ENCODE peak calls at places on chromosomes 5 and 9, in eight cellular contexts. One of them, this sample, is unnamed.
A peak's percentile ranks its signal among the peaks of the same experiment; 100 is the strongest.

GRCh38 chr5:34695275-34696032 is 39.3 kb downstream of the RAI14 start:
- DNase-seq in T-helper 17 cell: no peak
- DNase-seq in GM20000: no peak
- DNase-seq in NCI-H2171 treated with DMSO at 0.1 percent for 48 hours: no peak
- DNase-seq in GM04503: no peak
- DNase-seq in body of pancreas: no peak
- DNase-seq in CD8-positive, alpha-beta T cell: no peak
- DNase-seq in NCI-H460: no peak
- DNase-seq in this sample: no peak

GRCh38 chr5:6273090-6273735 is 105.1 kb downstream of the MED10 start:
- DNase-seq in GM20000: peak; percentile 11
- DNase-seq in T-helper 17 cell: no peak
- DNase-seq in body of pancreas: no peak
- DNase-seq in NCI-H460: no peak
- DNase-seq in CD8-positive, alpha-beta T cell: no peak
- DNase-seq in NCI-H2171 treated with DMSO at 0.1 percent for 48 hours: no peak
- DNase-seq in GM04503: no peak
- DNase-seq in this sample: no peak

GRCh38 chr5:107948377-107948776 is 277.6 kb upstream of the EFNA5 start:
- DNase-seq in CD8-positive, alpha-beta T cell: no peak
- DNase-seq in T-helper 17 cell: no peak
- DNase-seq in NCI-H460: no peak
- DNase-seq in NCI-H2171 treated with DMSO at 0.1 percent for 48 hours: peak; percentile 65
- DNase-seq in body of pancreas: no peak
- DNase-seq in GM20000: no peak
- DNase-seq in GM04503: no peak
- DNase-seq in this sample: no peak

GRCh38 chr5:114362197-114362976 is 517 bp downstream of the KCNN2 start:
- DNase-seq in body of pancreas: no peak
- DNase-seq in CD8-positive, alpha-beta T cell: no peak
- DNase-seq in GM04503: no peak
- DNase-seq in NCI-H2171 treated with DMSO at 0.1 percent for 48 hours: no peak
- DNase-seq in GM20000: peak; percentile 40
- DNase-seq in NCI-H460: no peak
- DNase-seq in T-helper 17 cell: no peak
- DNase-seq in this sample: no peak

GRCh38 chr9:93808115-93809029 is 146.8 kb downstream of the BARX1 start:
- DNase-seq in T-helper 17 cell: no peak
- DNase-seq in NCI-H2171 treated with DMSO at 0.1 percent for 48 hours: no peak
- DNase-seq in NCI-H460: no peak
- DNase-seq in CD8-positive, alpha-beta T cell: no peak
- DNase-seq in body of pancreas: no peak
- DNase-seq in GM04503: no peak
- DNase-seq in GM20000: peak; percentile 4
- DNase-seq in this sample: no peak

GRCh38 chr5:60161340-60161934 is 267.9 kb upstream of the PDE4D start:
- DNase-seq in NCI-H2171 treated with DMSO at 0.1 percent for 48 hours: no peak
- DNase-seq in NCI-H460: no peak
- DNase-seq in GM04503: no peak
- DNase-seq in CD8-positive, alpha-beta T cell: no peak
- DNase-seq in T-helper 17 cell: no peak
- DNase-seq in body of pancreas: no peak
- DNase-seq in GM20000: peak; percentile 23
- DNase-seq in this sample: no peak

GRCh38 chr9:121935744-121936143 is 157.4 kb downstream of the TTLL11 start:
- DNase-seq in NCI-H460: no peak
- DNase-seq in CD8-positive, alpha-beta T cell: no peak
- DNase-seq in NCI-H2171 treated with DMSO at 0.1 percent for 48 hours: no peak
- DNase-seq in body of pancreas: no peak
- DNase-seq in T-helper 17 cell: no peak
- DNase-seq in GM20000: no peak
- DNase-seq in GM04503: no peak
- DNase-seq in this sample: no peak

GRCh38 chr9:37004424-37004935 is 29.6 kb downstream of the PAX5 start:
- DNase-seq in body of pancreas: no peak
- DNase-seq in NCI-H2171 treated with DMSO at 0.1 percent for 48 hours: peak; percentile 1
- DNase-seq in GM04503: no peak
- DNase-seq in T-helper 17 cell: no peak
- DNase-seq in CD8-positive, alpha-beta T cell: no peak
- DNase-seq in NCI-H460: no peak
- DNase-seq in GM20000: peak; percentile 50
- DNase-seq in this sample: no peak

GRCh38 chr5:81779125-81779934 is 28.4 kb upstream of the SSBP2 start:
- DNase-seq in GM04503: no peak
- DNase-seq in NCI-H460: no peak
- DNase-seq in T-helper 17 cell: no peak
- DNase-seq in GM20000: peak; percentile 36
- DNase-seq in CD8-positive, alpha-beta T cell: peak; percentile 35
- DNase-seq in NCI-H2171 treated with DMSO at 0.1 percent for 48 hours: no peak
- DNase-seq in body of pancreas: peak; percentile 84
- DNase-seq in this sample: peak; percentile 39

GRCh38 chr5:141343242-141343952 is at the start of gene PCDHGA3:
- DNase-seq in NCI-H2171 treated with DMSO at 0.1 percent for 48 hours: peak; percentile 0
- DNase-seq in GM04503: no peak
- DNase-seq in GM20000: peak; percentile 69
- DNase-seq in body of pancreas: peak; percentile 44
- DNase-seq in NCI-H460: no peak
- DNase-seq in CD8-positive, alpha-beta T cell: no peak
- DNase-seq in T-helper 17 cell: no peak
- DNase-seq in this sample: no peak

GRCh38 chr9:83154087-83154736 is 91.3 kb upstream of the RASEF start:
- DNase-seq in GM20000: no peak
- DNase-seq in CD8-positive, alpha-beta T cell: no peak
- DNase-seq in NCI-H2171 treated with DMSO at 0.1 percent for 48 hours: no peak
- DNase-seq in body of pancreas: peak; percentile 88
- DNase-seq in GM04503: peak; percentile 1
- DNase-seq in T-helper 17 cell: no peak
- DNase-seq in NCI-H460: peak; percentile 19
- DNase-seq in this sample: no peak

GRCh38 chr5:138925090-138925635 is 50.0 kb upstream of the LRRTM2 start:
- DNase-seq in body of pancreas: no peak
- DNase-seq in NCI-H2171 treated with DMSO at 0.1 percent for 48 hours: no peak
- DNase-seq in NCI-H460: no peak
- DNase-seq in T-helper 17 cell: no peak
- DNase-seq in CD8-positive, alpha-beta T cell: no peak
- DNase-seq in GM04503: no peak
- DNase-seq in GM20000: no peak
- DNase-seq in this sample: no peak

GRCh38 chr5:1815881-1816292 is 14.7 kb downstream of the NDUFS6 start:
- DNase-seq in NCI-H460: no peak
- DNase-seq in T-helper 17 cell: peak; percentile 4
- DNase-seq in CD8-positive, alpha-beta T cell: no peak
- DNase-seq in NCI-H2171 treated with DMSO at 0.1 percent for 48 hours: no peak
- DNase-seq in body of pancreas: no peak
- DNase-seq in GM20000: no peak
- DNase-seq in GM04503: no peak
- DNase-seq in this sample: no peak

GRCh38 chr9:34139477-34140146 is 13.1 kb upstream of the DCAF12 start:
- DNase-seq in body of pancreas: peak; percentile 85
- DNase-seq in NCI-H2171 treated with DMSO at 0.1 percent for 48 hours: no peak
- DNase-seq in CD8-positive, alpha-beta T cell: no peak
- DNase-seq in NCI-H460: no peak
- DNase-seq in GM04503: peak; percentile 66
- DNase-seq in T-helper 17 cell: no peak
- DNase-seq in GM20000: peak; percentile 27
- DNase-seq in this sample: peak; percentile 70

GRCh38 chr5:137192293-137192743 is 306.8 kb downstream of the SPOCK1 start:
- DNase-seq in CD8-positive, alpha-beta T cell: no peak
- DNase-seq in T-helper 17 cell: no peak
- DNase-seq in body of pancreas: no peak
- DNase-seq in NCI-H2171 treated with DMSO at 0.1 percent for 48 hours: no peak
- DNase-seq in NCI-H460: peak; percentile 17
- DNase-seq in GM20000: no peak
- DNase-seq in GM04503: peak; percentile 49
- DNase-seq in this sample: no peak

GRCh38 chr9:105531530-105531929 is 26.4 kb upstream of the FKTN start:
- DNase-seq in body of pancreas: no peak
- DNase-seq in T-helper 17 cell: no peak
- DNase-seq in NCI-H460: no peak
- DNase-seq in GM20000: no peak
- DNase-seq in CD8-positive, alpha-beta T cell: no peak
- DNase-seq in GM04503: no peak
- DNase-seq in NCI-H2171 treated with DMSO at 0.1 percent for 48 hours: no peak
- DNase-seq in this sample: no peak

GRCh38 chr5:72451771-72452505 is 55.3 kb downstream of the ZNF366 start:
- DNase-seq in NCI-H460: no peak
- DNase-seq in body of pancreas: peak; percentile 48
- DNase-seq in CD8-positive, alpha-beta T cell: no peak
- DNase-seq in NCI-H2171 treated with DMSO at 0.1 percent for 48 hours: no peak
- DNase-seq in GM20000: peak; percentile 78
- DNase-seq in GM04503: peak; percentile 98
- DNase-seq in T-helper 17 cell: no peak
- DNase-seq in this sample: no peak

GRCh38 chr5:127486471-127486870 is 31.0 kb upstream of the PRRC1 start:
- DNase-seq in NCI-H460: no peak
- DNase-seq in GM20000: no peak
- DNase-seq in CD8-positive, alpha-beta T cell: no peak
- DNase-seq in NCI-H2171 treated with DMSO at 0.1 percent for 48 hours: no peak
- DNase-seq in GM04503: no peak
- DNase-seq in T-helper 17 cell: no peak
- DNase-seq in body of pancreas: no peak
- DNase-seq in this sample: no peak

GRCh38 chr5:139647406-139648204 is 544 bp upstream of the CXXC5 start:
- DNase-seq in GM20000: no peak
- DNase-seq in NCI-H460: no peak
- DNase-seq in NCI-H2171 treated with DMSO at 0.1 percent for 48 hours: no peak
- DNase-seq in CD8-positive, alpha-beta T cell: no peak
- DNase-seq in body of pancreas: peak; percentile 46
- DNase-seq in GM04503: no peak
- DNase-seq in T-helper 17 cell: no peak
- DNase-seq in this sample: no peak

GRCh38 chr5:76527685-76528161 is 95.5 kb downstream of the F2RL2 start:
- DNase-seq in NCI-H2171 treated with DMSO at 0.1 percent for 48 hours: no peak
- DNase-seq in T-helper 17 cell: no peak
- DNase-seq in CD8-positive, alpha-beta T cell: no peak
- DNase-seq in GM04503: no peak
- DNase-seq in body of pancreas: no peak
- DNase-seq in NCI-H460: no peak
- DNase-seq in GM20000: no peak
- DNase-seq in this sample: no peak

GRCh38 chr5:54851449-54851848 is 133.9 kb downstream of the ESM1 start:
- DNase-seq in NCI-H2171 treated with DMSO at 0.1 percent for 48 hours: no peak
- DNase-seq in GM20000: no peak
- DNase-seq in GM04503: no peak
- DNase-seq in body of pancreas: no peak
- DNase-seq in NCI-H460: no peak
- DNase-seq in CD8-positive, alpha-beta T cell: no peak
- DNase-seq in T-helper 17 cell: no peak
- DNase-seq in this sample: no peak

GRCh38 chr5:757931-758697 is 26.4 kb downstream of the ZDHHC11B start:
- DNase-seq in CD8-positive, alpha-beta T cell: no peak
- DNase-seq in NCI-H2171 treated with DMSO at 0.1 percent for 48 hours: no peak
- DNase-seq in GM20000: peak; percentile 15
- DNase-seq in body of pancreas: peak; percentile 38
- DNase-seq in GM04503: no peak
- DNase-seq in NCI-H460: no peak
- DNase-seq in T-helper 17 cell: peak; percentile 52
- DNase-seq in this sample: no peak

GRCh38 chr5:74016373-74016772 is 390.4 kb downstream of the ARHGEF28 start:
- DNase-seq in GM04503: no peak
- DNase-seq in NCI-H2171 treated with DMSO at 0.1 percent for 48 hours: no peak
- DNase-seq in GM20000: peak; percentile 6
- DNase-seq in NCI-H460: peak; percentile 5
- DNase-seq in CD8-positive, alpha-beta T cell: no peak
- DNase-seq in T-helper 17 cell: no peak
- DNase-seq in body of pancreas: no peak
- DNase-seq in this sample: no peak

This sample was measured in DMS 273 treated with DMSO at 0.1 percent for 48 hours.